ENCODE peak calls at places on chromosomes 13 and 19, in nine cellular contexts. One of them, this sample, is unnamed.

GRCh38 chr19:53696951-53697350 is 65.2 kb downstream of the DPRX start:
- DNase-seq in HCT116: no peak
- DNase-seq in tibial nerve: no peak
- DNase-seq in AG04450: no peak
- DNase-seq in astrocyte of the cerebellum: no peak
- DNase-seq in OCI-LY7: no peak
- DNase-seq in mesenchymal stem cell: peak
- DNase-seq in GM06990: no peak
- DNase-seq in mammary epithelial cell: no peak
- DNase-seq in this sample: no peak

GRCh38 chr13:113065406-113066141 is 40.0 kb upstream of the F7 start:
- DNase-seq in HCT116: no peak
- DNase-seq in tibial nerve: no peak
- DNase-seq in AG04450: no peak
- DNase-seq in astrocyte of the cerebellum: no peak
- DNase-seq in OCI-LY7: no peak
- DNase-seq in mesenchymal stem cell: no peak
- DNase-seq in GM06990: no peak
- DNase-seq in mammary epithelial cell: no peak
- DNase-seq in this sample: no peak

GRCh38 chr13:40377783-40378182 is 288.7 kb downstream of the FOXO1 start:
- DNase-seq in HCT116: no peak
- DNase-seq in tibial nerve: no peak
- DNase-seq in AG04450: no peak
- DNase-seq in astrocyte of the cerebellum: no peak
- DNase-seq in OCI-LY7: no peak
- DNase-seq in mesenchymal stem cell: no peak
- DNase-seq in GM06990: no peak
- DNase-seq in mammary epithelial cell: no peak
- DNase-seq in this sample: no peak

GRCh38 chr19:8340341-8341096 is 2.5 kb downstream of the KANK3 start:
- DNase-seq in HCT116: no peak
- DNase-seq in tibial nerve: no peak
- DNase-seq in AG04450: no peak
- DNase-seq in astrocyte of the cerebellum: no peak
- DNase-seq in OCI-LY7: no peak
- DNase-seq in mesenchymal stem cell: peak
- DNase-seq in GM06990: no peak
- DNase-seq in mammary epithelial cell: no peak
- DNase-seq in this sample: peak

GRCh38 chr13:24280722-24281121 is 28.7 kb upstream of the C1QTNF9 start:
- DNase-seq in HCT116: no peak
- DNase-seq in tibial nerve: no peak
- DNase-seq in AG04450: no peak
- DNase-seq in astrocyte of the cerebellum: no peak
- DNase-seq in OCI-LY7: no peak
- DNase-seq in mesenchymal stem cell: no peak
- DNase-seq in GM06990: no peak
- DNase-seq in mammary epithelial cell: no peak
- DNase-seq in this sample: no peak

GRCh38 chr13:96816874-96817273 is 177.4 kb downstream of the OXGR1 start:
- DNase-seq in HCT116: no peak
- DNase-seq in tibial nerve: no peak
- DNase-seq in AG04450: no peak
- DNase-seq in astrocyte of the cerebellum: no peak
- DNase-seq in OCI-LY7: no peak
- DNase-seq in mesenchymal stem cell: no peak
- DNase-seq in GM06990: no peak
- DNase-seq in mammary epithelial cell: no peak
- DNase-seq in this sample: peak

GRCh38 chr19:5941673-5942072 is 27.6 kb downstream of the CAPS start:
- DNase-seq in HCT116: no peak
- DNase-seq in tibial nerve: no peak
- DNase-seq in AG04450: no peak
- DNase-seq in astrocyte of the cerebellum: no peak
- DNase-seq in OCI-LY7: no peak
- DNase-seq in mesenchymal stem cell: no peak
- DNase-seq in GM06990: no peak
- DNase-seq in mammary epithelial cell: no peak
- DNase-seq in this sample: no peak

GRCh38 chr13:106683918-106684317 is 116.0 kb upstream of the ARGLU1 start:
- DNase-seq in HCT116: no peak
- DNase-seq in tibial nerve: no peak
- DNase-seq in AG04450: no peak
- DNase-seq in astrocyte of the cerebellum: no peak
- DNase-seq in OCI-LY7: no peak
- DNase-seq in mesenchymal stem cell: no peak
- DNase-seq in GM06990: no peak
- DNase-seq in mammary epithelial cell: no peak
- DNase-seq in this sample: no peak

GRCh38 chr13:32390048-32390447 is 37.9 kb downstream of the N4BP2L1 start:
- DNase-seq in HCT116: no peak
- DNase-seq in tibial nerve: no peak
- DNase-seq in AG04450: no peak
- DNase-seq in astrocyte of the cerebellum: no peak
- DNase-seq in OCI-LY7: no peak
- DNase-seq in mesenchymal stem cell: no peak
- DNase-seq in GM06990: no peak
- DNase-seq in mammary epithelial cell: no peak
- DNase-seq in this sample: no peak

GRCh38 chr13:26914624-26915023 is 154.0 kb upstream of the GPR12 start:
- DNase-seq in HCT116: peak
- DNase-seq in tibial nerve: no peak
- DNase-seq in AG04450: no peak
- DNase-seq in astrocyte of the cerebellum: no peak
- DNase-seq in OCI-LY7: no peak
- DNase-seq in mesenchymal stem cell: no peak
- DNase-seq in GM06990: no peak
- DNase-seq in mammary epithelial cell: peak
- DNase-seq in this sample: no peak

GRCh38 chr13:98083936-98084335 is 59.0 kb upstream of the FARP1 start:
- DNase-seq in HCT116: no peak
- DNase-seq in tibial nerve: no peak
- DNase-seq in AG04450: no peak
- DNase-seq in astrocyte of the cerebellum: no peak
- DNase-seq in OCI-LY7: no peak
- DNase-seq in mesenchymal stem cell: no peak
- DNase-seq in GM06990: no peak
- DNase-seq in mammary epithelial cell: peak
- DNase-seq in this sample: no peak

GRCh38 chr19:35868172-35868822 is at the start of gene APLP1:
- DNase-seq in HCT116: no peak
- DNase-seq in tibial nerve: no peak
- DNase-seq in AG04450: no peak
- DNase-seq in astrocyte of the cerebellum: no peak
- DNase-seq in OCI-LY7: peak
- DNase-seq in mesenchymal stem cell: peak
- DNase-seq in GM06990: peak
- DNase-seq in mammary epithelial cell: no peak
- DNase-seq in this sample: peak
- H3K4me3 ChIP-seq in HCT116: peak
- H3K4me3 ChIP-seq in tibial nerve: peak
- H3K4me3 ChIP-seq in AG04450: peak
- H3K4me3 ChIP-seq in astrocyte of the cerebellum: peak
- H3K4me3 ChIP-seq in OCI-LY7: peak
- H3K4me3 ChIP-seq in mesenchymal stem cell: peak
- H3K4me3 ChIP-seq in GM06990: no peak
- H3K4me3 ChIP-seq in mammary epithelial cell: peak
- H3K4me3 ChIP-seq in this sample: peak

GRCh38 chr19:43798546-43799409 is 3.5 kb downstream of the LYPD5 start:
- DNase-seq in HCT116: peak
- DNase-seq in tibial nerve: no peak
- DNase-seq in AG04450: no peak
- DNase-seq in astrocyte of the cerebellum: no peak
- DNase-seq in OCI-LY7: no peak
- DNase-seq in mesenchymal stem cell: no peak
- DNase-seq in GM06990: peak
- DNase-seq in mammary epithelial cell: peak
- DNase-seq in this sample: peak
- H3K4me3 ChIP-seq in HCT116: peak
- H3K4me3 ChIP-seq in tibial nerve: peak
- H3K4me3 ChIP-seq in AG04450: peak
- H3K4me3 ChIP-seq in astrocyte of the cerebellum: peak
- H3K4me3 ChIP-seq in OCI-LY7: no peak
- H3K4me3 ChIP-seq in mesenchymal stem cell: peak
- H3K4me3 ChIP-seq in GM06990: peak
- H3K4me3 ChIP-seq in mammary epithelial cell: peak
- H3K4me3 ChIP-seq in this sample: peak

GRCh38 chr19:1032264-1032867 is 6.0 kb downstream of the CNN2 start:
- DNase-seq in HCT116: no peak
- DNase-seq in tibial nerve: no peak
- DNase-seq in AG04450: no peak
- DNase-seq in astrocyte of the cerebellum: no peak
- DNase-seq in OCI-LY7: no peak
- DNase-seq in mesenchymal stem cell: no peak
- DNase-seq in GM06990: no peak
- DNase-seq in mammary epithelial cell: no peak
- DNase-seq in this sample: no peak

GRCh38 chr19:1026189-1027019 is at the start of gene CNN2:
- DNase-seq in HCT116: no peak
- DNase-seq in tibial nerve: peak
- DNase-seq in AG04450: no peak
- DNase-seq in astrocyte of the cerebellum: no peak
- DNase-seq in OCI-LY7: peak
- DNase-seq in mesenchymal stem cell: peak
- DNase-seq in GM06990: peak
- DNase-seq in mammary epithelial cell: peak
- DNase-seq in this sample: peak

GRCh38 chr19:1027020-1027952 is 878 bp downstream of the CNN2 start:
- DNase-seq in HCT116: no peak
- DNase-seq in tibial nerve: no peak
- DNase-seq in AG04450: no peak
- DNase-seq in astrocyte of the cerebellum: no peak
- DNase-seq in OCI-LY7: peak
- DNase-seq in mesenchymal stem cell: no peak
- DNase-seq in GM06990: no peak
- DNase-seq in mammary epithelial cell: peak
- DNase-seq in this sample: no peak

GRCh38 chr19:1027953-1028902 is 1.8 kb downstream of the CNN2 start:
- DNase-seq in HCT116: peak
- DNase-seq in tibial nerve: no peak
- DNase-seq in AG04450: peak
- DNase-seq in astrocyte of the cerebellum: peak
- DNase-seq in OCI-LY7: peak
- DNase-seq in mesenchymal stem cell: peak
- DNase-seq in GM06990: peak
- DNase-seq in mammary epithelial cell: peak
- DNase-seq in this sample: peak
- H3K4me3 ChIP-seq in HCT116: peak
- H3K4me3 ChIP-seq in tibial nerve: peak
- H3K4me3 ChIP-seq in AG04450: peak
- H3K4me3 ChIP-seq in astrocyte of the cerebellum: peak
- H3K4me3 ChIP-seq in OCI-LY7: peak
- H3K4me3 ChIP-seq in mesenchymal stem cell: peak
- H3K4me3 ChIP-seq in GM06990: peak
- H3K4me3 ChIP-seq in mammary epithelial cell: peak
- H3K4me3 ChIP-seq in this sample: peak

GRCh38 chr19:12047868-12048267 is 4.9 kb downstream of the ZNF878 start:
- DNase-seq in HCT116: no peak
- DNase-seq in tibial nerve: no peak
- DNase-seq in AG04450: no peak
- DNase-seq in astrocyte of the cerebellum: no peak
- DNase-seq in OCI-LY7: no peak
- DNase-seq in mesenchymal stem cell: no peak
- DNase-seq in GM06990: no peak
- DNase-seq in mammary epithelial cell: no peak
- DNase-seq in this sample: no peak

GRCh38 chr19:12055784-12056183 is 3.0 kb upstream of the ZNF878 start:
- DNase-seq in HCT116: no peak
- DNase-seq in tibial nerve: no peak
- DNase-seq in AG04450: no peak
- DNase-seq in astrocyte of the cerebellum: no peak
- DNase-seq in OCI-LY7: no peak
- DNase-seq in mesenchymal stem cell: no peak
- DNase-seq in GM06990: no peak
- DNase-seq in mammary epithelial cell: no peak
- DNase-seq in this sample: no peak

GRCh38 chr19:12052571-12053169 is at the start of gene ZNF878:
- DNase-seq in HCT116: no peak
- DNase-seq in tibial nerve: peak
- DNase-seq in AG04450: peak
- DNase-seq in astrocyte of the cerebellum: peak
- DNase-seq in OCI-LY7: peak
- DNase-seq in mesenchymal stem cell: peak
- DNase-seq in GM06990: peak
- DNase-seq in mammary epithelial cell: peak
- DNase-seq in this sample: peak

GRCh38 chr19:12052057-12052570 is 647 bp downstream of the ZNF878 start:
- DNase-seq in HCT116: no peak
- DNase-seq in tibial nerve: no peak
- DNase-seq in AG04450: no peak
- DNase-seq in astrocyte of the cerebellum: no peak
- DNase-seq in OCI-LY7: no peak
- DNase-seq in mesenchymal stem cell: peak
- DNase-seq in GM06990: no peak
- DNase-seq in mammary epithelial cell: peak
- DNase-seq in this sample: peak
- H3K4me3 ChIP-seq in HCT116: no peak
- H3K4me3 ChIP-seq in tibial nerve: peak
- H3K4me3 ChIP-seq in AG04450: peak
- H3K4me3 ChIP-seq in astrocyte of the cerebellum: peak
- H3K4me3 ChIP-seq in OCI-LY7: peak
- H3K4me3 ChIP-seq in mesenchymal stem cell: peak
- H3K4me3 ChIP-seq in GM06990: peak
- H3K4me3 ChIP-seq in mammary epithelial cell: peak
- H3K4me3 ChIP-seq in this sample: peak

GRCh38 chr13:41427700-41428099 is 29.6 kb upstream of the RGCC start:
- DNase-seq in HCT116: no peak
- DNase-seq in tibial nerve: no peak
- DNase-seq in AG04450: no peak
- DNase-seq in astrocyte of the cerebellum: no peak
- DNase-seq in OCI-LY7: no peak
- DNase-seq in mesenchymal stem cell: no peak
- DNase-seq in GM06990: no peak
- DNase-seq in mammary epithelial cell: no peak
- DNase-seq in this sample: peak
- H3K4me3 ChIP-seq in HCT116: no peak
- H3K4me3 ChIP-seq in tibial nerve: no peak
- H3K4me3 ChIP-seq in AG04450: no peak
- H3K4me3 ChIP-seq in astrocyte of the cerebellum: peak
- H3K4me3 ChIP-seq in OCI-LY7: no peak
- H3K4me3 ChIP-seq in mesenchymal stem cell: peak
- H3K4me3 ChIP-seq in GM06990: no peak
- H3K4me3 ChIP-seq in mammary epithelial cell: no peak
- H3K4me3 ChIP-seq in this sample: no peak

GRCh38 chr19:4327252-4327876 is 11.3 kb downstream of the STAP2 start:
- DNase-seq in HCT116: no peak
- DNase-seq in tibial nerve: peak
- DNase-seq in AG04450: no peak
- DNase-seq in astrocyte of the cerebellum: no peak
- DNase-seq in OCI-LY7: peak
- DNase-seq in mesenchymal stem cell: peak
- DNase-seq in GM06990: peak
- DNase-seq in mammary epithelial cell: no peak
- DNase-seq in this sample: peak
- H3K4me3 ChIP-seq in HCT116: no peak
- H3K4me3 ChIP-seq in tibial nerve: peak
- H3K4me3 ChIP-seq in AG04450: peak
- H3K4me3 ChIP-seq in astrocyte of the cerebellum: peak
- H3K4me3 ChIP-seq in OCI-LY7: no peak
- H3K4me3 ChIP-seq in mesenchymal stem cell: no peak
- H3K4me3 ChIP-seq in GM06990: no peak
- H3K4me3 ChIP-seq in mammary epithelial cell: no peak
- H3K4me3 ChIP-seq in this sample: peak

GRCh38 chr13:35392768-35393167 is 83.7 kb downstream of the MAB21L1 start:
- DNase-seq in HCT116: no peak
- DNase-seq in tibial nerve: no peak
- DNase-seq in AG04450: no peak
- DNase-seq in astrocyte of the cerebellum: no peak
- DNase-seq in OCI-LY7: no peak
- DNase-seq in mesenchymal stem cell: no peak
- DNase-seq in GM06990: no peak
- DNase-seq in mammary epithelial cell: no peak
- DNase-seq in this sample: no peak
- H3K4me3 ChIP-seq in HCT116: no peak
- H3K4me3 ChIP-seq in tibial nerve: no peak
- H3K4me3 ChIP-seq in AG04450: no peak
- H3K4me3 ChIP-seq in astrocyte of the cerebellum: no peak
- H3K4me3 ChIP-seq in OCI-LY7: no peak
- H3K4me3 ChIP-seq in mesenchymal stem cell: no peak
- H3K4me3 ChIP-seq in GM06990: no peak
- H3K4me3 ChIP-seq in mammary epithelial cell: no peak
- H3K4me3 ChIP-seq in this sample: no peak

This sample was measured in H7.